ENCODE peak calls at places on chromosomes 1 and 21, in nine cellular contexts. Y is left ventricle myocardium inferior; Z is NCI-H146; M is AG10803; O is transverse colon; F is caudate nucleus; L is activated T-helper 9 cell treated with anti-CD3 and anti-CD28 coated beads, Interleukin-2, amount 50 U/mL, for 16 hours; X is NCI-H345; T is fibroblast of lung. S is an unnamed sample.

GRCh38 chr21:42520628-42521253 is 7.1 kb downstream of the SLC37A1 start:
- DNase-seq in Y (no peak), Z (no peak), M (no peak), O (no peak), F (no peak), L (no peak), X (no peak), T (no peak), S (no peak)

GRCh38 chr1:100325415-100326324 is 26.6 kb upstream of the CDC14A start:
- DNase-seq in Y (no peak), Z (peak), M (no peak), O (no peak), F (no peak), L (no peak), X (no peak), T (no peak), S (no peak)

GRCh38 chr1:67004176-67004575 is 49.8 kb downstream of the SLC35D1 start:
- DNase-seq in Y (no peak), Z (peak), M (no peak), O (no peak), F (no peak), L (no peak), X (peak), T (no peak), S (no peak)

GRCh38 chr1:183163311-183163710 is 22.8 kb upstream of the LAMC2 start:
- DNase-seq in Y (no peak), Z (no peak), M (peak), O (no peak), F (no peak), L (no peak), X (no peak), T (peak), S (no peak)

GRCh38 chr1:244096066-244096610 is 45.1 kb downstream of the ZBTB18 start:
- DNase-seq in Y (no peak), Z (no peak), M (no peak), O (no peak), F (no peak), L (no peak), X (no peak), T (no peak), S (no peak)

GRCh38 chr1:93775224-93775623 is 93.6 kb upstream of the BCAR3 start:
- DNase-seq in Y (no peak), Z (no peak), M (no peak), O (no peak), F (no peak), L (no peak), X (peak), T (no peak), S (no peak)

GRCh38 chr1:156448134-156448967 is 52.2 kb downstream of the MEF2D start:
- DNase-seq in Y (no peak), Z (no peak), M (no peak), O (no peak), F (no peak), L (no peak), X (no peak), T (no peak), S (no peak)

GRCh38 chr1:28437924-28438699 is 67.7 kb upstream of the RCC1 start:
- DNase-seq in Y (peak), Z (peak), M (peak), O (peak), F (peak), L (no peak), X (peak), T (peak), S (peak)

GRCh38 chr1:2545754-2546514 is 10.2 kb upstream of the TNFRSF14 start:
- DNase-seq in Y (peak), Z (peak), M (peak), O (peak), F (peak), L (peak), X (peak), T (peak), S (peak)

GRCh38 chr1:115456441-115456961 is 118.5 kb upstream of the NGF start:
- DNase-seq in Y (no peak), Z (no peak), M (peak), O (no peak), F (no peak), L (no peak), X (no peak), T (peak), S (no peak)

GRCh38 chr21:44521928-44522752 is 17.9 kb downstream of the KRTAP10-1 start:
- DNase-seq in Y (peak), Z (no peak), M (no peak), O (peak), F (no peak), L (no peak), X (no peak), T (no peak), S (no peak)

GRCh38 chr1:17010601-17011438 is 908 bp downstream of the ATP13A2 start:
- DNase-seq in Y (peak), Z (no peak), M (peak), O (peak), F (no peak), L (no peak), X (peak), T (peak), S (no peak)

GRCh38 chr1:159900086-159900680 is at the start of gene CFAP45:
- DNase-seq in Y (peak), Z (peak), M (peak), O (peak), F (no peak), L (no peak), X (no peak), T (peak), S (peak)

S was measured in NCI-H2227 treated with DMSO at 0.1 percent for 48 hours.